ENCODE peak calls at places on chromosomes 4 and X, in six cellular contexts. One of them, this sample, is unnamed.

GRCh38 chr4:150316332-150317205 is 238.3 kb downstream of the DCLK2 start:
- DNase-seq in A549: no peak
- DNase-seq in sigmoid colon: no peak
- DNase-seq in HepG2: no peak
- DNase-seq in transverse colon: no peak
- DNase-seq in tibial nerve: no peak
- DNase-seq in this sample: no peak

GRCh38 chr4:19689511-19689910 is 562.2 kb upstream of the SLIT2 start:
- DNase-seq in A549: no peak
- DNase-seq in sigmoid colon: no peak
- DNase-seq in HepG2: no peak
- DNase-seq in transverse colon: no peak
- DNase-seq in tibial nerve: no peak
- DNase-seq in this sample: no peak

GRCh38 chr4:71379126-71379525 is 40.3 kb downstream of the SLC4A4 start:
- DNase-seq in A549: no peak
- DNase-seq in sigmoid colon: no peak
- DNase-seq in HepG2: no peak
- DNase-seq in transverse colon: no peak
- DNase-seq in tibial nerve: no peak
- DNase-seq in this sample: no peak

GRCh38 chr4:78120144-78120880 is 63.2 kb downstream of the FRAS1 start:
- DNase-seq in A549: no peak
- DNase-seq in sigmoid colon: no peak
- DNase-seq in HepG2: no peak
- DNase-seq in transverse colon: no peak
- DNase-seq in tibial nerve: no peak
- DNase-seq in this sample: no peak

GRCh38 chrX:12972867-12973560 is 1.9 kb upstream of the TMSB4X start:
- DNase-seq in A549: no peak
- DNase-seq in sigmoid colon: no peak
- DNase-seq in HepG2: no peak
- DNase-seq in transverse colon: no peak
- DNase-seq in tibial nerve: no peak
- DNase-seq in this sample: no peak

GRCh38 chr4:78876568-78877320 is 62.5 kb downstream of the PAQR3 start:
- DNase-seq in A549: no peak
- DNase-seq in sigmoid colon: no peak
- DNase-seq in HepG2: no peak
- DNase-seq in transverse colon: no peak
- DNase-seq in tibial nerve: no peak
- DNase-seq in this sample: no peak

GRCh38 chr4:138234254-138234653 is 7.9 kb downstream of the SLC7A11 start:
- DNase-seq in A549: no peak
- DNase-seq in sigmoid colon: no peak
- DNase-seq in HepG2: no peak
- DNase-seq in transverse colon: no peak
- DNase-seq in tibial nerve: no peak
- DNase-seq in this sample: no peak

GRCh38 chrX:108163333-108164082 is 71.9 kb downstream of the ATG4A start:
- DNase-seq in A549: no peak
- DNase-seq in sigmoid colon: no peak
- DNase-seq in HepG2: no peak
- DNase-seq in transverse colon: no peak
- DNase-seq in tibial nerve: no peak
- DNase-seq in this sample: no peak

GRCh38 chr4:2046031-2046961 is 12.8 kb upstream of the NAT8L start:
- DNase-seq in A549: no peak
- DNase-seq in sigmoid colon: no peak
- DNase-seq in HepG2: no peak
- DNase-seq in transverse colon: no peak
- DNase-seq in tibial nerve: no peak
- DNase-seq in this sample: no peak

GRCh38 chrX:120297923-120298322 is 13.3 kb downstream of the TMEM255A start:
- DNase-seq in A549: no peak
- DNase-seq in sigmoid colon: no peak
- DNase-seq in HepG2: peak
- DNase-seq in transverse colon: no peak
- DNase-seq in tibial nerve: no peak
- DNase-seq in this sample: no peak

GRCh38 chrX:24619647-24620046 is 27.5 kb downstream of the PCYT1B start:
- DNase-seq in A549: no peak
- DNase-seq in sigmoid colon: no peak
- DNase-seq in HepG2: peak
- DNase-seq in transverse colon: no peak
- DNase-seq in tibial nerve: no peak
- DNase-seq in this sample: peak

GRCh38 chrX:145817666-145818521 is at the start of gene SLITRK2:
- DNase-seq in A549: no peak
- DNase-seq in sigmoid colon: no peak
- DNase-seq in HepG2: no peak
- DNase-seq in transverse colon: no peak
- DNase-seq in tibial nerve: no peak
- DNase-seq in this sample: no peak

GRCh38 chr4:155338196-155338595 is 38.6 kb downstream of the MAP9 start:
- DNase-seq in A549: no peak
- DNase-seq in sigmoid colon: no peak
- DNase-seq in HepG2: no peak
- DNase-seq in transverse colon: no peak
- DNase-seq in tibial nerve: no peak
- DNase-seq in this sample: no peak

GRCh38 chrX:31036895-31037294 is 34.9 kb downstream of the FTHL17 start:
- DNase-seq in A549: peak
- DNase-seq in sigmoid colon: no peak
- DNase-seq in HepG2: peak
- DNase-seq in transverse colon: peak
- DNase-seq in tibial nerve: peak
- DNase-seq in this sample: peak

GRCh38 chr4:163350672-163351071 is 7.0 kb downstream of the NPY5R start:
- DNase-seq in A549: no peak
- DNase-seq in sigmoid colon: no peak
- DNase-seq in HepG2: no peak
- DNase-seq in transverse colon: no peak
- DNase-seq in tibial nerve: no peak
- DNase-seq in this sample: no peak

GRCh38 chr4:27055226-27055760 is 194.7 kb downstream of the STIM2 start:
- DNase-seq in A549: no peak
- DNase-seq in sigmoid colon: no peak
- DNase-seq in HepG2: no peak
- DNase-seq in transverse colon: no peak
- DNase-seq in tibial nerve: no peak
- DNase-seq in this sample: no peak

GRCh38 chr4:92234393-92235176 is 69.2 kb upstream of the GRID2 start:
- DNase-seq in A549: no peak
- DNase-seq in sigmoid colon: no peak
- DNase-seq in HepG2: peak
- DNase-seq in transverse colon: no peak
- DNase-seq in tibial nerve: no peak
- DNase-seq in this sample: no peak

GRCh38 chrX:46626566-46626965 is 53.0 kb downstream of the CHST7 start:
- DNase-seq in A549: no peak
- DNase-seq in sigmoid colon: no peak
- DNase-seq in HepG2: no peak
- DNase-seq in transverse colon: no peak
- DNase-seq in tibial nerve: no peak
- DNase-seq in this sample: no peak

GRCh38 chr4:39770969-39771724 is 73.2 kb downstream of the UBE2K start:
- DNase-seq in A549: no peak
- DNase-seq in sigmoid colon: no peak
- DNase-seq in HepG2: no peak
- DNase-seq in transverse colon: no peak
- DNase-seq in tibial nerve: no peak
- DNase-seq in this sample: no peak

GRCh38 chr4:152556814-152557213 is 20.9 kb upstream of the FBXW7 start:
- DNase-seq in A549: no peak
- DNase-seq in sigmoid colon: no peak
- DNase-seq in HepG2: no peak
- DNase-seq in transverse colon: no peak
- DNase-seq in tibial nerve: no peak
- DNase-seq in this sample: no peak

GRCh38 chrX:30228526-30228925 is 1.9 kb upstream of the MAGEB3 start:
- DNase-seq in A549: no peak
- DNase-seq in sigmoid colon: no peak
- DNase-seq in HepG2: no peak
- DNase-seq in transverse colon: no peak
- DNase-seq in tibial nerve: no peak
- DNase-seq in this sample: no peak

GRCh38 chr4:153114771-153115321 is 89.4 kb upstream of the TRIM2 start:
- DNase-seq in A549: no peak
- DNase-seq in sigmoid colon: no peak
- DNase-seq in HepG2: no peak
- DNase-seq in transverse colon: no peak
- DNase-seq in tibial nerve: no peak
- DNase-seq in this sample: no peak

GRCh38 chrX:66164470-66164869 is 423 bp downstream of the HEPH start:
- DNase-seq in A549: no peak
- DNase-seq in sigmoid colon: no peak
- DNase-seq in HepG2: no peak
- DNase-seq in transverse colon: no peak
- DNase-seq in tibial nerve: no peak
- DNase-seq in this sample: no peak

GRCh38 chrX:66164931-66165330 is 884 bp downstream of the HEPH start:
- DNase-seq in A549: no peak
- DNase-seq in sigmoid colon: no peak
- DNase-seq in HepG2: no peak
- DNase-seq in transverse colon: no peak
- DNase-seq in tibial nerve: no peak
- DNase-seq in this sample: no peak

GRCh38 chrX:66163849-66164401 is at the start of gene HEPH:
- DNase-seq in A549: no peak
- DNase-seq in sigmoid colon: no peak
- DNase-seq in HepG2: no peak
- DNase-seq in transverse colon: peak
- DNase-seq in tibial nerve: no peak
- DNase-seq in this sample: peak

GRCh38 chrX:66163447-66163846 is 600 bp upstream of the HEPH start:
- DNase-seq in A549: no peak
- DNase-seq in sigmoid colon: no peak
- DNase-seq in HepG2: no peak
- DNase-seq in transverse colon: no peak
- DNase-seq in tibial nerve: no peak
- DNase-seq in this sample: no peak

GRCh38 chrX:66162331-66162822 is 1.7 kb upstream of the HEPH start:
- DNase-seq in A549: no peak
- DNase-seq in sigmoid colon: no peak
- DNase-seq in HepG2: no peak
- DNase-seq in transverse colon: peak
- DNase-seq in tibial nerve: no peak
- DNase-seq in this sample: no peak
- TF ChIP-seq EP300 in A549: no peak
- TF ChIP-seq EP300 in sigmoid colon: no peak
- TF ChIP-seq EP300 in HepG2: no peak
- TF ChIP-seq EP300 in transverse colon: no peak
- TF ChIP-seq EP300 in tibial nerve: no peak
- TF ChIP-seq EP300 in this sample: no peak

DNA sequence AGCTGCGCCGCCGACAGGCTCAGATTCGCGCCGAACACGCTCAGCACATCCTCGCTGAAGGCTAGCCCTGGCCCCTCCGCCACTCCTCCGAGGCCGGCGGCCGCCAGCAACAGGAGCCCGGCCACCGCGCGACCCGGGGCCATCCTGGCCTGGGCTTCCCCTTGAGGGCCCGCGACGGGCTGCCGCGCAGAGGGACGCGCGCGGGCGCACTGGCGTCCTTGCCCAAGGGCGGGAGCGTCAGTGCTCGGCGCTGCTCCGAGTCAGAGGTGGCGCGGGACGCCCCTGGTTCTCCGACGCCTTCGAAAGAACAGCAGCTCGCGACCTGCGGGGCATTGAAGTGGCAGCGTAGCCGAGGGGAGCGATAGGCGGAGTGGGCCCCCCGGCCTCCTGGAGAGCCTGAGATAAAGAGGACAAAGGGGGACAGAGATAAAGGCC is 745 bp downstream of the SLC39A8 start:
- DNase-seq in A549: peak
- DNase-seq in sigmoid colon: peak
- DNase-seq in HepG2: no peak
- DNase-seq in transverse colon: peak
- DNase-seq in tibial nerve: no peak
- DNase-seq in this sample: peak
- TF ChIP-seq EP300 in A549: no peak
- TF ChIP-seq EP300 in sigmoid colon: no peak
- TF ChIP-seq EP300 in HepG2: no peak
- TF ChIP-seq EP300 in transverse colon: no peak
- TF ChIP-seq EP300 in tibial nerve: no peak
- TF ChIP-seq EP300 in this sample: no peak

DNA sequence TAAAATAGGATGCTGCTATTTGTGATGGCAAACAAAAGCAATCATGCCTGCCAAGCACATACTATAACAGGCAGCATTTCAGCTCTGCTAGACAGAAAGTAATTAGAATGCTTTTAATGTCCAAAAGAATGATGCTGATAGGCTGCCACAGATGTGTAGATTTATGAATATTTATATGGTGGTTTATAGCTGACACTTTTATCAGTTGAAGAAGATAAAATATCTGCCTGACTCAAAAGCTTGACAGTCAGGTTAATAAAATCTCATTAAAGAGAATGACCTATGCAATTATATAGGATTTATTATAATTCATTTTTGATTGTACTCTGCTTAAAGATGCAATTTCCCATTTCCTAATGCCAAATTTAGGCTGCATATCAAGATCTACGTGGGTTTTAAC is 4.0 kb downstream of the BEND4 start:
- DNase-seq in A549: no peak
- DNase-seq in sigmoid colon: no peak
- DNase-seq in HepG2: no peak
- DNase-seq in transverse colon: no peak
- DNase-seq in tibial nerve: no peak
- DNase-seq in this sample: no peak
- TF ChIP-seq EP300 in A549: no peak
- TF ChIP-seq EP300 in sigmoid colon: no peak
- TF ChIP-seq EP300 in HepG2: no peak
- TF ChIP-seq EP300 in transverse colon: no peak
- TF ChIP-seq EP300 in tibial nerve: no peak
- TF ChIP-seq EP300 in this sample: no peak

DNA sequence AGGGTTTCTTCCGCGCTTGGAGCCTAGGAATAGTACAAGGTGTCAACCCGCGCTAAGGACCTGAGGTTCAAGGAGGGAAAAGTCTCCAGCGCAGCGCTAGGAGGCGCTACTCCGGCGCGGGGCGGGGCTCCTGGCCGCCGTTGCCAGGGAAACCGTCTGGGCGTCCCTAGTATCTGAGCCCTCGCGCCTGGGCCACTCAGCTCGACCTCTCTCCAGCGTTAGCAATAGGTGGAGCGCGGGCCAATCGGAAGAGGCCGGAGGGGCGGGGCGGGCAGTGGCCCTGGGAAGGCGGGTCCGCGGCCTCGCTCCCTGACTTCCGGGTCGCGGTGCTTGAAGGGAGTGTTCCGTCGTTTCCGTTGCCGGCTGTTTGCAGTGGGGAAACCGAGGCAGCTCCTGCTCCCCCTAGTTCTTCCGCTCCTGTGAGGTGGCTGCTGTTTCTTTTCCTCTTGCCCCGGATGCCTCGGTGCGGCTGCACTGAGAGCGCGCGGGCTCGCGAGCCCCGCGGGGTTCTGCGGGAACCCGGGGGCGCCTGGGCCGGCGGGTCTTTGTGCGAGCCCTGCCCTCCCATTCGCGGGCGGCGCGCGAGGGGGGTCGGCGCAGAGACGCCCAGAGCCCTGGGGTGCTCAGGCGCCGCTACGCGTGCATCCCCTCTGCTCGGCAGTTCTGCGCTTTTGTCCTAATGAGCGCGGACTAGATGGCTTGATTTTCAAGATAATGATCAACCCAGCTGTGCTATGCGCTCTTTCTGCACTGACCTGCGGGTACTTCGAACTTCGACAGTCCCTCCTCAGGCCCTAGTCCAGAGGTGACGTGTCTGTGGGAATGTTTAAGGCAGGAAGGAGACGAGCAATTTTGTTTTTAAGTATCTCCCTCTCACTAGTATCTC is at the start of gene ELMOD2:
- DNase-seq in A549: peak
- DNase-seq in sigmoid colon: peak
- DNase-seq in HepG2: peak
- DNase-seq in transverse colon: peak
- DNase-seq in tibial nerve: peak
- DNase-seq in this sample: peak
- TF ChIP-seq EP300 in A549: no peak
- TF ChIP-seq EP300 in sigmoid colon: no peak
- TF ChIP-seq EP300 in HepG2: no peak
- TF ChIP-seq EP300 in transverse colon: no peak
- TF ChIP-seq EP300 in tibial nerve: peak
- TF ChIP-seq EP300 in this sample: no peak

This sample was measured in ovary.